ENCODE peak calls at places on chromosomes 12 and 14, in four cellular contexts. X, B, A and F are unnamed samples.

GRCh38 chr14:55130194-55130550 is 1.1 kb downstream of the LGALS3 start:
- DNase-seq in X (peak), B (no peak), A (peak), F (peak)

GRCh38 chr14:69152181-69152943 is 557 bp downstream of the DCAF5 start:
- DNase-seq in B (no peak), X (peak), A (peak), F (peak)

GRCh38 chr14:50531595-50532501 is 521 bp downstream of the MAP4K5 start:
- DNase-seq in A (peak), X (peak), B (peak), F (peak)

GRCh38 chr14:22296722-22297121 is 292.3 kb downstream of the DAD1 start:
- DNase-seq in A (peak), B (no peak), X (no peak), F (peak)

GRCh38 chr14:100838493-100839440 is 12.8 kb downstream of the MEG3 start:
- DNase-seq in B (no peak), A (no peak), X (no peak), F (no peak)

GRCh38 chr12:89893972-89894706 is 185.5 kb upstream of the ATP2B1 start:
- DNase-seq in B (no peak), A (peak), X (no peak), F (peak)

GRCh38 chr14:28772613-28773012 is 6.0 kb downstream of the FOXG1 start:
- DNase-seq in A (no peak), X (no peak), B (no peak), F (no peak)

GRCh38 chr12:25796523-25797000 is 161.9 kb upstream of the RASSF8 start:
- DNase-seq in B (peak), X (peak), A (peak), F (peak)

GRCh38 chr12:47085815-47086252 is 6.1 kb upstream of the AMIGO2 start:
- DNase-seq in B (peak), A (peak), X (peak), F (peak)

GRCh38 chr12:54363047-54363446 is 1.2 kb downstream of the GPR84 start:
- DNase-seq in X (no peak), A (no peak), B (no peak), F (no peak)

GRCh38 chr12:2373307-2373706 is 320.5 kb downstream of the CACNA1C start:
- DNase-seq in A (no peak), B (no peak), X (no peak), F (no peak)

GRCh38 chr12:82359115-82359478 is 768 bp downstream of the METTL25 start:
- DNase-seq in A (peak), B (no peak), X (peak), F (peak)